ENCODE peak calls at places on chromosome 14, in eight cellular contexts. C is prostate gland, M is adipocyte, L is tibial artery, W is lower lobe of right lung, V is HCT116, U is A549, F is left ventricle myocardium inferior. B is an unnamed sample.
A peak's percentile ranks its signal among the peaks of the same experiment; 100 is the strongest.

GRCh38 chr14:40581264-40581663 is 1025.4 kb upstream of the LRFN5 start:
- DNase-seq in C (no peak), M (no peak), L (no peak), W (no peak), V (no peak), U (no peak), F (no peak), B (no peak)

GRCh38 chr14:35878272-35879140 is 52.4 kb downstream of the BRMS1L start:
- DNase-seq in C (no peak), M (peak; percentile 85), L (no peak), W (no peak), V (peak; percentile 12), U (peak; percentile 74), F (no peak), B (no peak)

GRCh38 chr14:35229495-35230089 is 62.6 kb upstream of the PSMA6 start:
- DNase-seq in C (no peak), M (peak; percentile 34), L (no peak), W (no peak), V (no peak), U (no peak), F (no peak), B (no peak)

GRCh38 chr14:36313898-36314297 is 6.5 kb downstream of the MBIP start:
- DNase-seq in C (no peak), M (no peak), L (no peak), W (no peak), V (no peak), U (peak; percentile 14), F (no peak), B (no peak)

GRCh38 chr14:31950760-31951637 is 126.1 kb upstream of the ARHGAP5 start:
- DNase-seq in C (no peak), M (peak; percentile 19), L (no peak), W (no peak), V (no peak), U (peak; percentile 89), F (peak; percentile 61), B (no peak)

GRCh38 chr14:37399517-37399916 is 195.5 kb downstream of the FOXA1 start:
- DNase-seq in C (no peak), M (no peak), L (no peak), W (no peak), V (no peak), U (no peak), F (no peak), B (no peak)

GRCh38 chr14:39211109-39211741 is 22.5 kb upstream of the MIA2 start:
- DNase-seq in C (no peak), M (no peak), L (no peak), W (no peak), V (no peak), U (no peak), F (no peak), B (no peak)

GRCh38 chr14:39368261-39368959 is 63.8 kb downstream of the FBXO33 start:
- DNase-seq in C (peak; percentile 26), M (peak; percentile 88), L (no peak), W (no peak), V (peak; percentile 44), U (peak; percentile 77), F (no peak), B (no peak)

GRCh38 chr14:77027538-77028383 is 747 bp downstream of the IRF2BPL start:
- DNase-seq in C (peak; percentile 75), M (peak; percentile 85), L (peak; percentile 92), W (peak; percentile 84), V (no peak), U (peak; percentile 81), F (peak; percentile 76), B (peak; percentile 81)

GRCh38 chr14:72738181-72738611 is 155.7 kb downstream of the DPF3 start:
- DNase-seq in C (no peak), M (no peak), L (peak; percentile 41), W (no peak), V (no peak), U (no peak), F (no peak), B (no peak)

GRCh38 chr14:95328876-95329503 is 9.3 kb upstream of the CLMN start:
- DNase-seq in C (no peak), M (no peak), L (peak; percentile 39), W (no peak), V (no peak), U (no peak), F (no peak), B (no peak)

GRCh38 chr14:93200553-93200952 is 6.3 kb downstream of the GON7 start:
- DNase-seq in C (no peak), M (no peak), L (no peak), W (peak; percentile 67), V (no peak), U (no peak), F (no peak), B (no peak)

GRCh38 chr14:55274144-55274543 is 2.9 kb downstream of the FBXO34 start:
- DNase-seq in C (no peak), M (no peak), L (no peak), W (no peak), V (no peak), U (no peak), F (no peak), B (no peak)

GRCh38 chr14:71602524-71602923 is 329.7 kb upstream of the RGS6 start:
- DNase-seq in C (no peak), M (no peak), L (no peak), W (no peak), V (no peak), U (no peak), F (no peak), B (no peak)

GRCh38 chr14:73743431-73743931 is 29.3 kb upstream of the PNMA1 start:
- DNase-seq in C (no peak), M (no peak), L (no peak), W (peak; percentile 77), V (no peak), U (no peak), F (peak; percentile 56), B (no peak)

GRCh38 chr14:60628892-60629291 is 20.4 kb downstream of the SIX1 start:
- DNase-seq in C (no peak), M (no peak), L (no peak), W (no peak), V (no peak), U (no peak), F (no peak), B (no peak)

GRCh38 chr14:60621386-60621785 is 27.9 kb downstream of the SIX1 start:
- DNase-seq in C (no peak), M (peak; percentile 57), L (no peak), W (no peak), V (no peak), U (no peak), F (no peak), B (no peak)

GRCh38 chr14:60622210-60622919 is 26.9 kb downstream of the SIX1 start:
- DNase-seq in C (peak; percentile 39), M (peak; percentile 38), L (no peak), W (no peak), V (no peak), U (no peak), F (no peak), B (no peak)

GRCh38 chr14:60618200-60618599 is 31.1 kb downstream of the SIX1 start:
- DNase-seq in C (peak; percentile 70), M (no peak), L (no peak), W (no peak), V (no peak), U (no peak), F (no peak), B (no peak)

GRCh38 chr14:60622920-60623263 is 26.4 kb downstream of the SIX1 start:
- DNase-seq in C (no peak), M (peak; percentile 68), L (no peak), W (no peak), V (no peak), U (no peak), F (no peak), B (no peak)
- H3K4me3 ChIP-seq in C (no peak overlapping the region), M (peak overlapping the region; percentile 49), L (no peak overlapping the region), W (no peak overlapping the region), V (no peak overlapping the region), U (no peak overlapping the region), F (no peak overlapping the region), B (no peak overlapping the region)

GRCh38 chr14:28773917-28774691 is 7.5 kb downstream of the FOXG1 start:
- DNase-seq in C (no peak), M (peak; percentile 58), L (no peak), W (no peak), V (no peak), U (peak; percentile 43), F (no peak), B (no peak)
- H3K4me3 ChIP-seq in C (no peak overlapping the region), M (peak overlapping the region; percentile 58), L (no peak overlapping the region), W (no peak overlapping the region), V (no peak overlapping the region), U (peak overlapping the region; percentile 24), F (no peak overlapping the region), B (no peak overlapping the region)

DNA sequence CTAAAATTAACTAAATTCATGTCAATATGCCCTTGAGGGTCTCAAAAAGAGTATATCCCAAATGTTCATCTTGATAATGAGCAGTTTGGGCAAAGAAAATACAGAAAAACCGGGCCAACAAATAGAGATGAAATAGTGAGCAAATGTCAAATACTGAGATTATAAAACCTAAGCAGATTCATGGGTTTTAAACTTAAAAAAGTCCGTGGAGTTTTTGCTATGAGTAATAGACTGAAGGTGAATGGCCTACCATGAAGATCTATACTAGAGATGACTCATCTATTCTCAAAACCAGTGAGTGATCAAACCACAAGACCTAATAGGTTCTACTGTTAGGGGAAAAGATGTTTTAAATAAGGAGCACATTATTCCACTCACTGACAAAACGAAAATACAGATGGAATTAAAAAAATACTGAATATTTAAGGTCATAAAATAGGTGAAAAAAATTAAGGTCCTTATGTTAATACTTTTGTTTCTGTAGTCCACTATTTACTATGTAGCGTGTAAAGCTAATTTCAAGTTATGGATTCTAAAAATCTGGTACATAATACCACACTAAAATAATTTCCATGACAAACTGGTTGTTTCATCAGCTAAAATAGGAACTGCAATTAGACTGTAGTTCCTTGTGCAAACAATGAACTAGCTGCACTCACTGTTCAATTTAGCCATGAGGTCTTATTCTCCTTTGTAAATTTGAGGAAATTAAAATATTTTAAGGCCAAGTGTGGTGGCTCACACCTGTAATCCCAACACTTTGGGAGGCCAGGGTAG is 5.0 kb downstream of the HNRNPC start:
- DNase-seq in C (no peak), M (peak; percentile 71), L (no peak), W (no peak), V (no peak), U (no peak), F (no peak), B (no peak)
- H3K4me3 ChIP-seq in C (no peak overlapping the region), M (peak overlapping the region; percentile 67), L (no peak overlapping the region), W (no peak overlapping the region), V (no peak overlapping the region), U (peak overlapping the region; percentile 85), F (peak overlapping the region; percentile 15), B (no peak overlapping the region)

GRCh38 chr14:24216345-24216699 is 456 bp upstream of the MDP1 start:
- DNase-seq in C (no peak), M (no peak), L (no peak), W (no peak), V (no peak), U (no peak), F (no peak), B (no peak)
- H3K4me3 ChIP-seq in C (no peak overlapping the region), M (peak overlapping the region; percentile 91), L (peak overlapping the region; percentile 69), W (peak overlapping the region; percentile 82), V (peak overlapping the region; percentile 97), U (peak overlapping the region; percentile 63), F (peak overlapping the region; percentile 73), B (peak overlapping the region; percentile 76)

B was measured in breast epithelium.